ENCODE peak calls at places on chromosomes 4 and X, in six cellular contexts. H is anterior cingulate cortex, W is tibial artery, D is NCI-H510A treated with DMSO at 0.1 percent for 48 hours, S is NCI-H2029 treated with DMSO at 0.1 percent for 48 hours, R is hepatic stellate cell. O is an unnamed sample.

GRCh38 chr4:143411527-143412480 is 75.1 kb downstream of the GAB1 start:
- DNase-seq in H (no peak), W (no peak), D (no peak), S (no peak), R (no peak), O (no peak)

GRCh38 chr4:35163189-35163588 is 1081.1 kb downstream of the ARAP2 start:
- DNase-seq in H (no peak), W (no peak), D (no peak), S (no peak), R (no peak), O (no peak)

GRCh38 chrX:70436380-70436779 is 8.3 kb upstream of the DLG3 start:
- DNase-seq in H (no peak), W (no peak), D (no peak), S (no peak), R (no peak), O (no peak)

GRCh38 chrX:13029341-13029740 is 15.1 kb downstream of the FAM9C start:
- DNase-seq in H (no peak), W (peak), D (no peak), S (no peak), R (no peak), O (no peak)

GRCh38 chr4:1136028-1136427 is 22.7 kb upstream of the RNF212 start:
- DNase-seq in H (no peak), W (no peak), D (no peak), S (no peak), R (no peak), O (no peak)

GRCh38 chr4:124111922-124112321 is 600.6 kb downstream of the ANKRD50 start:
- DNase-seq in H (no peak), W (no peak), D (peak), S (peak), R (peak), O (peak)

GRCh38 chrX:38232287-38232686 is 11.6 kb upstream of the SRPX start:
- DNase-seq in H (no peak), W (no peak), D (no peak), S (no peak), R (no peak), O (no peak)

GRCh38 chr4:30962949-30963348 is 242.8 kb downstream of the PCDH7 start:
- DNase-seq in H (no peak), W (no peak), D (no peak), S (no peak), R (peak), O (no peak)

GRCh38 chrX:106894978-106895452 is 8.1 kb downstream of the RIPPLY1 start:
- DNase-seq in H (no peak), W (no peak), D (no peak), S (no peak), R (peak), O (no peak)

GRCh38 chrX:109859673-109860072 is 126.6 kb upstream of the ACSL4 start:
- DNase-seq in H (no peak), W (no peak), D (no peak), S (no peak), R (no peak), O (no peak)

GRCh38 chrX:9071031-9071650 is 37.2 kb upstream of the FAM9B start:
- DNase-seq in H (no peak), W (no peak), D (no peak), S (no peak), R (no peak), O (no peak)

GRCh38 chrX:68994135-68994882 is 165.5 kb downstream of the EFNB1 start:
- DNase-seq in H (no peak), W (no peak), D (no peak), S (no peak), R (no peak), O (no peak)

GRCh38 chrX:153669901-153670731 is 3.5 kb downstream of the PNCK start:
- DNase-seq in H (no peak), W (no peak), D (no peak), S (no peak), R (no peak), O (no peak)

GRCh38 chr4:40189997-40190396 is 6.8 kb upstream of the RHOH start:
- DNase-seq in H (no peak), W (no peak), D (peak), S (peak), R (no peak), O (peak)

O was measured in NCI-H2171 treated with DMSO at 0.1 percent for 48 hours.